ENCODE peak calls at places on chromosomes 4 and X, in seven cellular contexts. One of them, this sample, is unnamed.

GRCh38 chrX:19342331-19342906 is 1.3 kb upstream of the PDHA1 start:
- DNase-seq in hepatocyte: peak
- DNase-seq in CD8-positive, alpha-beta memory T cell: no peak
- DNase-seq in GM12865: no peak
- DNase-seq in endothelial cell of umbilical vein: no peak
- DNase-seq in CD4-positive, alpha-beta memory T cell: no peak
- DNase-seq in GM23248: peak
- DNase-seq in this sample: no peak

GRCh38 chrX:39261446-39262147 is 460.3 kb downstream of the MID1IP1 start:
- DNase-seq in hepatocyte: peak
- DNase-seq in CD8-positive, alpha-beta memory T cell: no peak
- DNase-seq in GM12865: peak
- DNase-seq in endothelial cell of umbilical vein: peak
- DNase-seq in CD4-positive, alpha-beta memory T cell: peak
- DNase-seq in GM23248: peak
- DNase-seq in this sample: peak

GRCh38 chrX:55907968-55908607 is 190.5 kb downstream of the RRAGB start:
- DNase-seq in hepatocyte: peak
- DNase-seq in CD8-positive, alpha-beta memory T cell: peak
- DNase-seq in GM12865: peak
- DNase-seq in endothelial cell of umbilical vein: peak
- DNase-seq in CD4-positive, alpha-beta memory T cell: peak
- DNase-seq in GM23248: peak
- DNase-seq in this sample: no peak

GRCh38 chr4:141826260-141826659 is 189.9 kb downstream of the IL15 start:
- DNase-seq in hepatocyte: no peak
- DNase-seq in CD8-positive, alpha-beta memory T cell: no peak
- DNase-seq in GM12865: no peak
- DNase-seq in endothelial cell of umbilical vein: peak
- DNase-seq in CD4-positive, alpha-beta memory T cell: no peak
- DNase-seq in GM23248: no peak
- DNase-seq in this sample: no peak

GRCh38 chr4:39497909-39498723 is 29.1 kb downstream of the UGDH start:
- DNase-seq in hepatocyte: no peak
- DNase-seq in CD8-positive, alpha-beta memory T cell: no peak
- DNase-seq in GM12865: no peak
- DNase-seq in endothelial cell of umbilical vein: no peak
- DNase-seq in CD4-positive, alpha-beta memory T cell: no peak
- DNase-seq in GM23248: no peak
- DNase-seq in this sample: no peak

GRCh38 chr4:64340243-64341110 is 68.8 kb downstream of the TECRL start:
- DNase-seq in hepatocyte: no peak
- DNase-seq in CD8-positive, alpha-beta memory T cell: no peak
- DNase-seq in GM12865: no peak
- DNase-seq in endothelial cell of umbilical vein: no peak
- DNase-seq in CD4-positive, alpha-beta memory T cell: no peak
- DNase-seq in GM23248: no peak
- DNase-seq in this sample: no peak

GRCh38 chr4:93764647-93765246 is 63.8 kb upstream of the ATOH1 start:
- DNase-seq in hepatocyte: peak
- DNase-seq in CD8-positive, alpha-beta memory T cell: no peak
- DNase-seq in GM12865: peak
- DNase-seq in endothelial cell of umbilical vein: peak
- DNase-seq in CD4-positive, alpha-beta memory T cell: peak
- DNase-seq in GM23248: peak
- DNase-seq in this sample: no peak

GRCh38 chrX:115251458-115252233 is 17.8 kb upstream of the LRCH2 start:
- DNase-seq in hepatocyte: no peak
- DNase-seq in CD8-positive, alpha-beta memory T cell: no peak
- DNase-seq in GM12865: peak
- DNase-seq in endothelial cell of umbilical vein: no peak
- DNase-seq in CD4-positive, alpha-beta memory T cell: no peak
- DNase-seq in GM23248: no peak
- DNase-seq in this sample: no peak

GRCh38 chrX:105650577-105650976 is 171.8 kb upstream of the NRK start:
- DNase-seq in hepatocyte: no peak
- DNase-seq in CD8-positive, alpha-beta memory T cell: no peak
- DNase-seq in GM12865: no peak
- DNase-seq in endothelial cell of umbilical vein: no peak
- DNase-seq in CD4-positive, alpha-beta memory T cell: no peak
- DNase-seq in GM23248: no peak
- DNase-seq in this sample: no peak

GRCh38 chr4:8647626-8648025 is 55.1 kb downstream of the CPZ start:
- DNase-seq in hepatocyte: no peak
- DNase-seq in CD8-positive, alpha-beta memory T cell: no peak
- DNase-seq in GM12865: no peak
- DNase-seq in endothelial cell of umbilical vein: no peak
- DNase-seq in CD4-positive, alpha-beta memory T cell: no peak
- DNase-seq in GM23248: no peak
- DNase-seq in this sample: no peak

GRCh38 chrX:8988456-8988855 is 45.5 kb downstream of the FAM9B start:
- DNase-seq in hepatocyte: peak
- DNase-seq in CD8-positive, alpha-beta memory T cell: no peak
- DNase-seq in GM12865: no peak
- DNase-seq in endothelial cell of umbilical vein: no peak
- DNase-seq in CD4-positive, alpha-beta memory T cell: no peak
- DNase-seq in GM23248: peak
- DNase-seq in this sample: peak

GRCh38 chrX:14356401-14356800 is 172.9 kb upstream of the GLRA2 start:
- DNase-seq in hepatocyte: no peak
- DNase-seq in CD8-positive, alpha-beta memory T cell: no peak
- DNase-seq in GM12865: no peak
- DNase-seq in endothelial cell of umbilical vein: no peak
- DNase-seq in CD4-positive, alpha-beta memory T cell: no peak
- DNase-seq in GM23248: peak
- DNase-seq in this sample: peak

GRCh38 chr4:10416441-10416840 is 40.8 kb downstream of the ZNF518B start:
- DNase-seq in hepatocyte: no peak
- DNase-seq in CD8-positive, alpha-beta memory T cell: no peak
- DNase-seq in GM12865: no peak
- DNase-seq in endothelial cell of umbilical vein: no peak
- DNase-seq in CD4-positive, alpha-beta memory T cell: no peak
- DNase-seq in GM23248: no peak
- DNase-seq in this sample: no peak

GRCh38 chrX:154063234-154063633 is 34.3 kb downstream of the MECP2 start:
- DNase-seq in hepatocyte: no peak
- DNase-seq in CD8-positive, alpha-beta memory T cell: no peak
- DNase-seq in GM12865: no peak
- DNase-seq in endothelial cell of umbilical vein: no peak
- DNase-seq in CD4-positive, alpha-beta memory T cell: no peak
- DNase-seq in GM23248: no peak
- DNase-seq in this sample: no peak

GRCh38 chrX:110021180-110022022 is 18.5 kb downstream of the TMEM164 start:
- DNase-seq in hepatocyte: no peak
- DNase-seq in CD8-positive, alpha-beta memory T cell: no peak
- DNase-seq in GM12865: no peak
- DNase-seq in endothelial cell of umbilical vein: peak
- DNase-seq in CD4-positive, alpha-beta memory T cell: no peak
- DNase-seq in GM23248: peak
- DNase-seq in this sample: no peak

GRCh38 chr4:98514930-98515809 is 143.2 kb downstream of the TSPAN5 start:
- DNase-seq in hepatocyte: no peak
- DNase-seq in CD8-positive, alpha-beta memory T cell: no peak
- DNase-seq in GM12865: no peak
- DNase-seq in endothelial cell of umbilical vein: no peak
- DNase-seq in CD4-positive, alpha-beta memory T cell: no peak
- DNase-seq in GM23248: peak
- DNase-seq in this sample: no peak

GRCh38 chrX:124388562-124388961 is 42.2 kb downstream of the SH2D1A start:
- DNase-seq in hepatocyte: peak
- DNase-seq in CD8-positive, alpha-beta memory T cell: peak
- DNase-seq in GM12865: peak
- DNase-seq in endothelial cell of umbilical vein: peak
- DNase-seq in CD4-positive, alpha-beta memory T cell: peak
- DNase-seq in GM23248: peak
- DNase-seq in this sample: peak

GRCh38 chrX:100700809-100701208 is 31.1 kb downstream of the SYTL4 start:
- DNase-seq in hepatocyte: no peak
- DNase-seq in CD8-positive, alpha-beta memory T cell: no peak
- DNase-seq in GM12865: no peak
- DNase-seq in endothelial cell of umbilical vein: no peak
- DNase-seq in CD4-positive, alpha-beta memory T cell: no peak
- DNase-seq in GM23248: no peak
- DNase-seq in this sample: no peak

GRCh38 chr4:46441116-46441859 is 51.4 kb upstream of the GABRA2 start:
- DNase-seq in hepatocyte: no peak
- DNase-seq in CD8-positive, alpha-beta memory T cell: no peak
- DNase-seq in GM12865: no peak
- DNase-seq in endothelial cell of umbilical vein: no peak
- DNase-seq in CD4-positive, alpha-beta memory T cell: no peak
- DNase-seq in GM23248: no peak
- DNase-seq in this sample: no peak

GRCh38 chr4:16267639-16268038 is 41.4 kb upstream of the TAPT1 start:
- DNase-seq in hepatocyte: no peak
- DNase-seq in CD8-positive, alpha-beta memory T cell: no peak
- DNase-seq in GM12865: no peak
- DNase-seq in endothelial cell of umbilical vein: no peak
- DNase-seq in CD4-positive, alpha-beta memory T cell: no peak
- DNase-seq in GM23248: no peak
- DNase-seq in this sample: no peak

GRCh38 chr4:16262188-16262587 is 35.9 kb upstream of the TAPT1 start:
- DNase-seq in hepatocyte: no peak
- DNase-seq in CD8-positive, alpha-beta memory T cell: no peak
- DNase-seq in GM12865: peak
- DNase-seq in endothelial cell of umbilical vein: no peak
- DNase-seq in CD4-positive, alpha-beta memory T cell: peak
- DNase-seq in GM23248: no peak
- DNase-seq in this sample: no peak

GRCh38 chr4:16265820-16266219 is 39.5 kb upstream of the TAPT1 start:
- DNase-seq in hepatocyte: no peak
- DNase-seq in CD8-positive, alpha-beta memory T cell: no peak
- DNase-seq in GM12865: no peak
- DNase-seq in endothelial cell of umbilical vein: no peak
- DNase-seq in CD4-positive, alpha-beta memory T cell: no peak
- DNase-seq in GM23248: no peak
- DNase-seq in this sample: no peak

GRCh38 chr4:16261313-16261878 is 35.1 kb upstream of the TAPT1 start:
- DNase-seq in hepatocyte: no peak
- DNase-seq in CD8-positive, alpha-beta memory T cell: no peak
- DNase-seq in GM12865: no peak
- DNase-seq in endothelial cell of umbilical vein: no peak
- DNase-seq in CD4-positive, alpha-beta memory T cell: no peak
- DNase-seq in GM23248: no peak
- DNase-seq in this sample: no peak

DNA sequence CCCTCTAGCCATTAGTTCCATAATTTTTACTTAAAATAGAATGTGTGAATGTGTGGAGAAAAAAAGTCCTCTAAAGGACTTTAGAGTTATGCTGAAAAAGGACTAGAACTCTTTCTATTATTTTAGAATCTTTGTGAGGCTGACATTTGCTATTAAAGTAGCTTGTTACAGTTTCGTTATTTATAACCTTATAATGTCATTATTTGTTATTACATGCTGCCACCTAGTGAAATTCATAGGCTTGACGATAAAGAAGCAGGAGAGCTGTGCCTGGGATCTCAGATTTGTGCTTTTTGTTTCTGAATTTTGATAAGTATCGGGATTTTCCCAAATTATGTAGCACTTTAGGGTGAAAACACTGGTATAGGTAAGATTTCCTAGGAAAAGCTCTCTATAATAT is 38.5 kb upstream of the TAPT1 start:
- DNase-seq in hepatocyte: peak
- DNase-seq in CD8-positive, alpha-beta memory T cell: no peak
- DNase-seq in GM12865: peak
- DNase-seq in endothelial cell of umbilical vein: peak
- DNase-seq in CD4-positive, alpha-beta memory T cell: peak
- DNase-seq in GM23248: peak
- DNase-seq in this sample: no peak
- H3K4me3 ChIP-seq in hepatocyte: no peak
- H3K4me3 ChIP-seq in CD8-positive, alpha-beta memory T cell: no peak
- H3K4me3 ChIP-seq in GM12865: no peak
- H3K4me3 ChIP-seq in endothelial cell of umbilical vein: no peak
- H3K4me3 ChIP-seq in CD4-positive, alpha-beta memory T cell: no peak
- H3K4me3 ChIP-seq in GM23248: no peak
- H3K4me3 ChIP-seq in this sample: no peak

DNA sequence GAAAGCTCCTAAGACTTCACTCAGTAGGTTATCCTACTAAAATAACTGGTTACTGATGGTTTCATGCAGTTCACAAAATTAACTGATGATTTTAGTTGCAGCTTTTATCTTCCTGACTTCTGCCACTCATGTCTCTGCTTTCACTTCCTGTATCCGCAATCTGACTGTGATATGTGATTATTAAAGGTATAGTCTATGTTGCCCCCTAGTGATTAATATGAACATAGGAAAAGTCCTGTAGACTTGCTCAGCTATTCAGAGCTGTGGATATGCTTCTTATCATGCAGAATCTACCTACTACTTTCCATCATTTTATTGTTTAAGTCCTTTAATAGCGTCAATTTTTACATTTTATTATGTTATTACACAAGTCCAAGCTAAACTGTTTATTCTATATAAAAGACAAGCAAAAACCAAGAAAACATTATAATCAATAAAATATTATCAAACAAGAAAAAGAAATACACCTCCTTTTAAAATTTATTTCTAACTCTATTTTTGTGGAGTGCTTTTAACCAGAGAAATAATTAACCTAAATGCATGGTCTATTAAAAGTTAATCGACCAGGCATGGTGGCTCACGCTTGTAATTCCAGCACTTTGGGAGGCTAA is 40.6 kb upstream of the TLR2 start:
- DNase-seq in hepatocyte: peak
- DNase-seq in CD8-positive, alpha-beta memory T cell: no peak
- DNase-seq in GM12865: peak
- DNase-seq in endothelial cell of umbilical vein: peak
- DNase-seq in CD4-positive, alpha-beta memory T cell: peak
- DNase-seq in GM23248: peak
- DNase-seq in this sample: no peak
- H3K4me3 ChIP-seq in hepatocyte: no peak
- H3K4me3 ChIP-seq in CD8-positive, alpha-beta memory T cell: no peak
- H3K4me3 ChIP-seq in GM12865: no peak
- H3K4me3 ChIP-seq in endothelial cell of umbilical vein: no peak
- H3K4me3 ChIP-seq in CD4-positive, alpha-beta memory T cell: no peak
- H3K4me3 ChIP-seq in GM23248: no peak
- H3K4me3 ChIP-seq in this sample: no peak

DNA sequence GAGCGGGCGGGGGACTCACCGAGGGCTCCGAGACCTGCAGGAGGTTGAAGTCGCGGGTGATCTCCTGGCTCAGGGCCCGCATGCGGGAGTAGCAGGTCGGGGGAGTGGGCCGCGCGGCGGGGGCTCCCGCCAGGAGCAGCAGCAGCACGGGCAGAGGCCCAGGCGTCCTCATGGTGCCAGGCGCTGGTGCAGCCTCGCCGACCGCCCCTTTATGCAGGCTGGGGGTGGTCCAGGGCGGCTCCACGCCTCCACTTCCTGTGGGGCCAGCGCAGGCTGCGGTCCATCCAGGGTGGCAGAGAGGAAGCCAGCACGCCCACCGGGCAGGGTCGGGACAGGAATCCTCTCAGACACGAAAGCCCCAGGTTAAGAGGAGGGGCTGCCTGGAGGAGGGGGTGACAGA is at the start of gene CYTL1:
- DNase-seq in hepatocyte: no peak
- DNase-seq in CD8-positive, alpha-beta memory T cell: no peak
- DNase-seq in GM12865: no peak
- DNase-seq in endothelial cell of umbilical vein: peak
- DNase-seq in CD4-positive, alpha-beta memory T cell: no peak
- DNase-seq in GM23248: no peak
- DNase-seq in this sample: no peak
- H3K4me3 ChIP-seq in hepatocyte: no peak
- H3K4me3 ChIP-seq in CD8-positive, alpha-beta memory T cell: no peak
- H3K4me3 ChIP-seq in GM12865: no peak
- H3K4me3 ChIP-seq in endothelial cell of umbilical vein: no peak
- H3K4me3 ChIP-seq in CD4-positive, alpha-beta memory T cell: no peak
- H3K4me3 ChIP-seq in GM23248: no peak
- H3K4me3 ChIP-seq in this sample: peak

GRCh38 chr4:20252656-20253271 is 1.1 kb downstream of the SLIT2 start:
- DNase-seq in hepatocyte: peak
- DNase-seq in CD8-positive, alpha-beta memory T cell: no peak
- DNase-seq in GM12865: no peak
- DNase-seq in endothelial cell of umbilical vein: peak
- DNase-seq in CD4-positive, alpha-beta memory T cell: no peak
- DNase-seq in GM23248: peak
- DNase-seq in this sample: no peak
- H3K4me3 ChIP-seq in hepatocyte: peak
- H3K4me3 ChIP-seq in CD8-positive, alpha-beta memory T cell: no peak
- H3K4me3 ChIP-seq in GM12865: peak
- H3K4me3 ChIP-seq in endothelial cell of umbilical vein: peak
- H3K4me3 ChIP-seq in CD4-positive, alpha-beta memory T cell: no peak
- H3K4me3 ChIP-seq in GM23248: peak
- H3K4me3 ChIP-seq in this sample: peak